ENCODE peak calls at places on chromosome 2, in five cellular contexts. G is Kasumi-1, X is NCI-H1694 treated with DMSO at 0.1 percent for 48 hours, R is GM04504, Q is Caki2. W is an unnamed sample.
A peak's percentile ranks its signal among the peaks of the same experiment; 100 is the strongest.

GRCh38 chr2:84424152-84424551 is 34.9 kb downstream of the SUCLG1 start:
- DNase-seq in G (peak; percentile 55), X (peak; percentile 31), R (no peak), Q (no peak), W (no peak)

GRCh38 chr2:231545105-231545902 is 15.1 kb upstream of the NMUR1 start:
- DNase-seq in G (peak; percentile 81), X (no peak), R (no peak), Q (peak; percentile 41), W (peak; percentile 37)

GRCh38 chr2:85189606-85190270 is 56.5 kb downstream of the TCF7L1 start:
- DNase-seq in G (no peak), X (no peak), R (no peak), Q (no peak), W (no peak)

GRCh38 chr2:98086491-98087446 is at the start of gene VWA3B:
- DNase-seq in G (no peak), X (no peak), R (peak; percentile 3), Q (no peak), W (no peak)

GRCh38 chr2:98899041-98899702 is 36.9 kb downstream of the CRACDL start:
- DNase-seq in G (no peak), X (no peak), R (no peak), Q (no peak), W (no peak)

GRCh38 chr2:55965276-55965675 is 41.7 kb upstream of the EFEMP1 start:
- DNase-seq in G (no peak), X (no peak), R (no peak), Q (no peak), W (no peak)

GRCh38 chr2:120861576-120862191 is 126.0 kb downstream of the GLI2 start:
- DNase-seq in G (no peak), X (no peak), R (no peak), Q (no peak), W (peak; percentile 40)

GRCh38 chr2:147739531-147739930 is 105.3 kb upstream of the ACVR2A start:
- DNase-seq in G (no peak), X (no peak), R (no peak), Q (no peak), W (peak; percentile 12)

GRCh38 chr2:161839931-161840330 is 215.7 kb downstream of the SLC4A10 start:
- DNase-seq in G (no peak), X (no peak), R (no peak), Q (no peak), W (no peak)

GRCh38 chr2:162075689-162076132 is 1.7 kb upstream of the DPP4 start:
- DNase-seq in G (no peak), X (no peak), R (peak; percentile 48), Q (no peak), W (no peak)

GRCh38 chr2:206230060-206230890 is 44.2 kb upstream of the ZDBF2 start:
- DNase-seq in G (no peak), X (peak; percentile 78), R (no peak), Q (no peak), W (no peak)

GRCh38 chr2:22907330-22907729 is 477.6 kb upstream of the KLHL29 start:
- DNase-seq in G (no peak), X (no peak), R (no peak), Q (no peak), W (no peak)